ENCODE peak calls at places on chromosomes 13 and 19, in six cellular contexts. One of them, this sample, is unnamed.

GRCh38 chr13:106630162-106630561 is 62.2 kb upstream of the ARGLU1 start:
- DNase-seq in tibial artery: no peak
- DNase-seq in CD4-positive, alpha-beta T cell: no peak
- DNase-seq in breast epithelium: no peak
- DNase-seq in GM12864: no peak
- DNase-seq in gastrocnemius medialis: no peak
- DNase-seq in this sample: no peak

GRCh38 chr19:47729799-47730520 is 15.4 kb upstream of the NOP53 start:
- DNase-seq in GM12864: no peak
- DNase-seq in breast epithelium: peak
- DNase-seq in CD4-positive, alpha-beta T cell: no peak
- DNase-seq in gastrocnemius medialis: peak
- DNase-seq in tibial artery: peak
- DNase-seq in this sample: no peak

GRCh38 chr19:6997679-6998445 is 23.4 kb downstream of the MBD3L2B start:
- DNase-seq in breast epithelium: no peak
- DNase-seq in gastrocnemius medialis: no peak
- DNase-seq in CD4-positive, alpha-beta T cell: no peak
- DNase-seq in tibial artery: no peak
- DNase-seq in GM12864: no peak
- DNase-seq in this sample: peak

GRCh38 chr13:110907951-110908898 is 6.6 kb downstream of the ANKRD10 start:
- DNase-seq in GM12864: no peak
- DNase-seq in tibial artery: no peak
- DNase-seq in gastrocnemius medialis: no peak
- DNase-seq in CD4-positive, alpha-beta T cell: no peak
- DNase-seq in breast epithelium: peak
- DNase-seq in this sample: no peak

GRCh38 chr13:31012285-31013024 is 80.0 kb downstream of the TEX26 start:
- DNase-seq in tibial artery: no peak
- DNase-seq in CD4-positive, alpha-beta T cell: no peak
- DNase-seq in GM12864: no peak
- DNase-seq in breast epithelium: no peak
- DNase-seq in gastrocnemius medialis: no peak
- DNase-seq in this sample: no peak

GRCh38 chr13:111645598-111646463 is 325.4 kb downstream of the TEX29 start:
- DNase-seq in CD4-positive, alpha-beta T cell: no peak
- DNase-seq in gastrocnemius medialis: no peak
- DNase-seq in GM12864: no peak
- DNase-seq in tibial artery: no peak
- DNase-seq in breast epithelium: no peak
- DNase-seq in this sample: no peak

GRCh38 chr19:41965127-41965526 is 6.0 kb upstream of the RABAC1 start:
- DNase-seq in gastrocnemius medialis: no peak
- DNase-seq in GM12864: no peak
- DNase-seq in breast epithelium: no peak
- DNase-seq in tibial artery: no peak
- DNase-seq in CD4-positive, alpha-beta T cell: no peak
- DNase-seq in this sample: no peak

GRCh38 chr13:113837554-113838355 is 26.1 kb downstream of the GAS6 start:
- DNase-seq in breast epithelium: peak
- DNase-seq in CD4-positive, alpha-beta T cell: no peak
- DNase-seq in GM12864: no peak
- DNase-seq in tibial artery: peak
- DNase-seq in gastrocnemius medialis: peak
- DNase-seq in this sample: no peak

GRCh38 chr13:50991624-50992610 is 82.3 kb downstream of the RNASEH2B start:
- DNase-seq in CD4-positive, alpha-beta T cell: no peak
- DNase-seq in tibial artery: no peak
- DNase-seq in breast epithelium: no peak
- DNase-seq in gastrocnemius medialis: no peak
- DNase-seq in GM12864: no peak
- DNase-seq in this sample: peak

GRCh38 chr13:113887700-113888201 is 23.9 kb upstream of the GAS6 start:
- DNase-seq in breast epithelium: no peak
- DNase-seq in GM12864: no peak
- DNase-seq in gastrocnemius medialis: no peak
- DNase-seq in tibial artery: peak
- DNase-seq in CD4-positive, alpha-beta T cell: no peak
- DNase-seq in this sample: no peak

GRCh38 chr13:113034451-113035208 is 65.6 kb downstream of the MCF2L start:
- DNase-seq in breast epithelium: no peak
- DNase-seq in tibial artery: peak
- DNase-seq in gastrocnemius medialis: peak
- DNase-seq in CD4-positive, alpha-beta T cell: no peak
- DNase-seq in GM12864: no peak
- DNase-seq in this sample: no peak

GRCh38 chr13:35988648-35989081 is 142.5 kb downstream of the DCLK1 start:
- DNase-seq in gastrocnemius medialis: no peak
- DNase-seq in GM12864: no peak
- DNase-seq in tibial artery: no peak
- DNase-seq in breast epithelium: no peak
- DNase-seq in CD4-positive, alpha-beta T cell: no peak
- DNase-seq in this sample: no peak

GRCh38 chr19:51144482-51145045 is 2.5 kb downstream of the SIGLEC7 start:
- DNase-seq in CD4-positive, alpha-beta T cell: no peak
- DNase-seq in gastrocnemius medialis: no peak
- DNase-seq in tibial artery: no peak
- DNase-seq in breast epithelium: no peak
- DNase-seq in GM12864: no peak
- DNase-seq in this sample: no peak

GRCh38 chr19:41323430-41324125 is 13.6 kb downstream of the CCDC97 start:
- DNase-seq in breast epithelium: no peak
- DNase-seq in gastrocnemius medialis: peak
- DNase-seq in CD4-positive, alpha-beta T cell: no peak
- DNase-seq in GM12864: no peak
- DNase-seq in tibial artery: peak
- DNase-seq in this sample: no peak

GRCh38 chr19:19514881-19515763 is at the start of gene TSSK6:
- DNase-seq in tibial artery: no peak
- DNase-seq in CD4-positive, alpha-beta T cell: no peak
- DNase-seq in GM12864: no peak
- DNase-seq in gastrocnemius medialis: no peak
- DNase-seq in breast epithelium: no peak
- DNase-seq in this sample: no peak

GRCh38 chr19:18117692-18118378 is 20.3 kb downstream of the MAST3 start:
- DNase-seq in gastrocnemius medialis: peak
- DNase-seq in tibial artery: peak
- DNase-seq in breast epithelium: peak
- DNase-seq in GM12864: no peak
- DNase-seq in CD4-positive, alpha-beta T cell: peak
- DNase-seq in this sample: peak
- TF ChIP-seq CTCF in gastrocnemius medialis: no peak
- TF ChIP-seq CTCF in tibial artery: no peak
- TF ChIP-seq CTCF in breast epithelium: no peak
- TF ChIP-seq CTCF in GM12864: peak
- TF ChIP-seq CTCF in CD4-positive, alpha-beta T cell: no peak
- TF ChIP-seq CTCF in this sample: no peak

GRCh38 chr19:49684251-49684982 is 5.0 kb upstream of the ADM5 start:
- DNase-seq in GM12864: no peak
- DNase-seq in CD4-positive, alpha-beta T cell: no peak
- DNase-seq in tibial artery: no peak
- DNase-seq in gastrocnemius medialis: no peak
- DNase-seq in breast epithelium: no peak
- DNase-seq in this sample: peak
- TF ChIP-seq CTCF in GM12864: peak
- TF ChIP-seq CTCF in CD4-positive, alpha-beta T cell: no peak
- TF ChIP-seq CTCF in tibial artery: peak
- TF ChIP-seq CTCF in gastrocnemius medialis: peak
- TF ChIP-seq CTCF in breast epithelium: no peak
- TF ChIP-seq CTCF in this sample: peak

DNA sequence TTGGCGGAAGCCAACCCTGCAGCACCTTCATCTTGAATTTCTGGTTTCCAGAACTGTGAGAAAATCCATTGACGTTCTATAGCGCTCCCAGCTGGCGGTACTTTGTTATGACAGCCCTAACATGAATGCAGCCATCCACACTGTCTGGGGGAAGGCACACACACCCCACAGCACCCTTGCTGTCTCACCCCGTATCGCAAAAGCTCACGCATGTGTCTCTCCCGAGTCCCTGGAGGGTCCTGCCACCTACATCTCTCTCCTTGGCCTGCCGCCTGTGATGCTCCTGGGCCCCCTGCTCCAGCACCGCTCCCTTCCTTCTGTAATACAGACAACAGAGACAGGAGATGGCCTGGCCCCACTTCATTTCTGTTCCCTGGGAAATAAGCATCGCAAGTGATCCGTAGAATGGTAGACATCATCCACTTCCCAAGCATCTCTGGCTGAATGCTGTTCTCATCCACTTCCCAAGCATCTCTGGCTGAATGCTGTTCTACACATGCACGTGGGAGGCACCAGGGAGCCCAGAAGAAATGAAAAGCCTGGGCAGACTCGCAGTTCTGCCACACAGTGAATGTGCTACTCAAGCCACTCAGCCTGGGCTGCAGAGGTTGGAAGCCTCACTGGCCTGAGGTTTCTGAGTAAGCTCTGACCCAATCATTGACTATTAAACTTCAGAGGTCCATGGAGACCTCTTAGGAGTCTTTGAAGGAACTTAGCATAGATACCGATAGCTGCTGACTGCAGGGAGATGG is 29.6 kb downstream of the EPN1 start:
- DNase-seq in breast epithelium: no peak
- DNase-seq in tibial artery: no peak
- DNase-seq in GM12864: no peak
- DNase-seq in gastrocnemius medialis: no peak
- DNase-seq in CD4-positive, alpha-beta T cell: no peak
- DNase-seq in this sample: peak
- TF ChIP-seq CTCF in breast epithelium: no peak
- TF ChIP-seq CTCF in tibial artery: no peak
- TF ChIP-seq CTCF in GM12864: peak
- TF ChIP-seq CTCF in gastrocnemius medialis: no peak
- TF ChIP-seq CTCF in CD4-positive, alpha-beta T cell: no peak
- TF ChIP-seq CTCF in this sample: no peak

GRCh38 chr19:2199215-2199614 is 35.5 kb downstream of the DOT1L start:
- DNase-seq in GM12864: no peak
- DNase-seq in breast epithelium: no peak
- DNase-seq in tibial artery: no peak
- DNase-seq in CD4-positive, alpha-beta T cell: no peak
- DNase-seq in gastrocnemius medialis: no peak
- DNase-seq in this sample: no peak
- TF ChIP-seq CTCF in GM12864: peak
- TF ChIP-seq CTCF in breast epithelium: no peak
- TF ChIP-seq CTCF in tibial artery: peak
- TF ChIP-seq CTCF in CD4-positive, alpha-beta T cell: no peak
- TF ChIP-seq CTCF in gastrocnemius medialis: no peak
- TF ChIP-seq CTCF in this sample: peak

GRCh38 chr13:33583398-33583797 is 234.6 kb upstream of the RFC3 start:
- DNase-seq in tibial artery: no peak
- DNase-seq in gastrocnemius medialis: no peak
- DNase-seq in breast epithelium: no peak
- DNase-seq in CD4-positive, alpha-beta T cell: no peak
- DNase-seq in GM12864: no peak
- DNase-seq in this sample: no peak

GRCh38 chr13:33582121-33582520 is 235.8 kb upstream of the RFC3 start:
- DNase-seq in breast epithelium: no peak
- DNase-seq in gastrocnemius medialis: no peak
- DNase-seq in CD4-positive, alpha-beta T cell: no peak
- DNase-seq in tibial artery: no peak
- DNase-seq in GM12864: no peak
- DNase-seq in this sample: no peak

GRCh38 chr13:33575378-33575777 is 242.6 kb upstream of the RFC3 start:
- DNase-seq in gastrocnemius medialis: no peak
- DNase-seq in tibial artery: no peak
- DNase-seq in GM12864: no peak
- DNase-seq in CD4-positive, alpha-beta T cell: no peak
- DNase-seq in breast epithelium: no peak
- DNase-seq in this sample: no peak

GRCh38 chr13:33577037-33577436 is 240.9 kb upstream of the RFC3 start:
- DNase-seq in breast epithelium: no peak
- DNase-seq in CD4-positive, alpha-beta T cell: no peak
- DNase-seq in gastrocnemius medialis: no peak
- DNase-seq in tibial artery: no peak
- DNase-seq in GM12864: no peak
- DNase-seq in this sample: no peak

GRCh38 chr13:33578786-33579185 is 239.2 kb upstream of the RFC3 start:
- DNase-seq in tibial artery: no peak
- DNase-seq in gastrocnemius medialis: no peak
- DNase-seq in GM12864: no peak
- DNase-seq in CD4-positive, alpha-beta T cell: no peak
- DNase-seq in breast epithelium: no peak
- DNase-seq in this sample: no peak
- TF ChIP-seq CTCF in tibial artery: no peak
- TF ChIP-seq CTCF in gastrocnemius medialis: no peak
- TF ChIP-seq CTCF in GM12864: no peak
- TF ChIP-seq CTCF in CD4-positive, alpha-beta T cell: no peak
- TF ChIP-seq CTCF in breast epithelium: no peak
- TF ChIP-seq CTCF in this sample: no peak

GRCh38 chr13:79549355-79550106 is 68.6 kb downstream of the NDFIP2 start:
- DNase-seq in GM12864: no peak
- DNase-seq in gastrocnemius medialis: no peak
- DNase-seq in tibial artery: no peak
- DNase-seq in breast epithelium: no peak
- DNase-seq in CD4-positive, alpha-beta T cell: no peak
- DNase-seq in this sample: no peak

GRCh38 chr13:79547211-79547610 is 66.3 kb downstream of the NDFIP2 start:
- DNase-seq in GM12864: no peak
- DNase-seq in gastrocnemius medialis: no peak
- DNase-seq in tibial artery: no peak
- DNase-seq in breast epithelium: no peak
- DNase-seq in CD4-positive, alpha-beta T cell: no peak
- DNase-seq in this sample: no peak

GRCh38 chr13:79543883-79544282 is 62.9 kb downstream of the NDFIP2 start:
- DNase-seq in gastrocnemius medialis: no peak
- DNase-seq in breast epithelium: no peak
- DNase-seq in GM12864: no peak
- DNase-seq in tibial artery: no peak
- DNase-seq in CD4-positive, alpha-beta T cell: no peak
- DNase-seq in this sample: no peak

GRCh38 chr13:79547821-79548220 is 66.9 kb downstream of the NDFIP2 start:
- DNase-seq in breast epithelium: no peak
- DNase-seq in CD4-positive, alpha-beta T cell: no peak
- DNase-seq in tibial artery: no peak
- DNase-seq in GM12864: no peak
- DNase-seq in gastrocnemius medialis: no peak
- DNase-seq in this sample: no peak

DNA sequence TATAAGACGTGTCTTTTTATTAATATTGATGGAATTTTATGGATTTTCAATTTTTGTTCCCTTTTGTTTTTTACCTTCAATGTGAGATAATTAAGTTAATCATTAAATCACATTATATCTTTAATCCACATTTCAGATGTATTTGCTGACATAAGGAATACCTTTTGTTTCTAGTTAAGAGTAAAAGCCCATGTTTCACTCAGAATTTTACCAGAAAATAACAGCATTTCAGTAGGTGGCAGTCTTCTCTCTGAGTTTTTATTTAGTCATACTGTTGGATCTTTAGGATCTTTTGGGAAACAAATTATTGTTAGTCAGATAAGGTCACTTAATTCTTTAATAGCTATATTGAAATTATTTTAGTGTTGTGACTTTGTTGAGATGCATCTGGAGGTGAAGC is 67.9 kb downstream of the NDFIP2 start:
- DNase-seq in breast epithelium: no peak
- DNase-seq in GM12864: no peak
- DNase-seq in tibial artery: no peak
- DNase-seq in gastrocnemius medialis: no peak
- DNase-seq in CD4-positive, alpha-beta T cell: no peak
- DNase-seq in this sample: no peak
- TF ChIP-seq CTCF in breast epithelium: no peak
- TF ChIP-seq CTCF in GM12864: no peak
- TF ChIP-seq CTCF in tibial artery: no peak
- TF ChIP-seq CTCF in gastrocnemius medialis: no peak
- TF ChIP-seq CTCF in CD4-positive, alpha-beta T cell: no peak
- TF ChIP-seq CTCF in this sample: no peak